ENCODE peak calls at places on chromosomes 13 and 19, in ten cellular contexts. One of them, this sample, is unnamed.

GRCh38 chr19:39236527-39236926 is 8.3 kb downstream of the IFNL3 start:
- DNase-seq in ecto neural progenitor cell: no peak
- DNase-seq in islet precursor cell: no peak
- DNase-seq in activated CD4-positive, alpha-beta T cell treated with anti-CD3 and anti-CD28 coated beads for 24 hours: no peak
- DNase-seq in head of caudate nucleus: no peak
- DNase-seq in activated gamma-delta T cell treated with anti-CD3 and anti-CD28 coated beads, Interleukin-2, amount 50 U/mL, for 16 hours: peak; percentile 28
- DNase-seq in NAMALWA: no peak
- DNase-seq in A549: no peak
- DNase-seq in EL: no peak
- DNase-seq in hypothalamus: no peak
- DNase-seq in this sample: no peak

GRCh38 chr13:75803982-75804381 is 167.9 kb downstream of the LMO7 start:
- DNase-seq in head of caudate nucleus: peak; percentile 72
- DNase-seq in activated CD4-positive, alpha-beta T cell treated with anti-CD3 and anti-CD28 coated beads for 24 hours: no peak
- DNase-seq in EL: no peak
- DNase-seq in A549: no peak
- DNase-seq in ecto neural progenitor cell: no peak
- DNase-seq in hypothalamus: no peak
- DNase-seq in NAMALWA: no peak
- DNase-seq in islet precursor cell: no peak
- DNase-seq in activated gamma-delta T cell treated with anti-CD3 and anti-CD28 coated beads, Interleukin-2, amount 50 U/mL, for 16 hours: no peak
- DNase-seq in this sample: no peak

GRCh38 chr13:40189885-40190655 is 476.4 kb downstream of the FOXO1 start:
- DNase-seq in ecto neural progenitor cell: peak; percentile 67
- DNase-seq in EL: no peak
- DNase-seq in activated gamma-delta T cell treated with anti-CD3 and anti-CD28 coated beads, Interleukin-2, amount 50 U/mL, for 16 hours: no peak
- DNase-seq in A549: no peak
- DNase-seq in NAMALWA: no peak
- DNase-seq in activated CD4-positive, alpha-beta T cell treated with anti-CD3 and anti-CD28 coated beads for 24 hours: no peak
- DNase-seq in hypothalamus: peak; percentile 85
- DNase-seq in head of caudate nucleus: peak; percentile 92
- DNase-seq in islet precursor cell: peak; percentile 97
- DNase-seq in this sample: no peak

GRCh38 chr13:112838038-112838965 is 130.7 kb upstream of the MCF2L start:
- DNase-seq in hypothalamus: no peak
- DNase-seq in A549: no peak
- DNase-seq in activated gamma-delta T cell treated with anti-CD3 and anti-CD28 coated beads, Interleukin-2, amount 50 U/mL, for 16 hours: no peak
- DNase-seq in activated CD4-positive, alpha-beta T cell treated with anti-CD3 and anti-CD28 coated beads for 24 hours: no peak
- DNase-seq in islet precursor cell: peak; percentile 46
- DNase-seq in head of caudate nucleus: no peak
- DNase-seq in EL: no peak
- DNase-seq in NAMALWA: no peak
- DNase-seq in ecto neural progenitor cell: no peak
- DNase-seq in this sample: no peak

GRCh38 chr13:112928958-112929777 is 39.8 kb upstream of the MCF2L start:
- DNase-seq in hypothalamus: no peak
- DNase-seq in islet precursor cell: no peak
- DNase-seq in A549: no peak
- DNase-seq in EL: peak; percentile 37
- DNase-seq in ecto neural progenitor cell: no peak
- DNase-seq in NAMALWA: no peak
- DNase-seq in activated gamma-delta T cell treated with anti-CD3 and anti-CD28 coated beads, Interleukin-2, amount 50 U/mL, for 16 hours: no peak
- DNase-seq in activated CD4-positive, alpha-beta T cell treated with anti-CD3 and anti-CD28 coated beads for 24 hours: no peak
- DNase-seq in head of caudate nucleus: peak; percentile 47
- DNase-seq in this sample: peak; percentile 30

GRCh38 chr19:44747739-44748425 is 626 bp upstream of the BCL3 start:
- DNase-seq in NAMALWA: peak; percentile 80
- DNase-seq in activated gamma-delta T cell treated with anti-CD3 and anti-CD28 coated beads, Interleukin-2, amount 50 U/mL, for 16 hours: no peak
- DNase-seq in hypothalamus: no peak
- DNase-seq in A549: peak; percentile 76
- DNase-seq in head of caudate nucleus: peak; percentile 66
- DNase-seq in ecto neural progenitor cell: no peak
- DNase-seq in EL: peak; percentile 77
- DNase-seq in activated CD4-positive, alpha-beta T cell treated with anti-CD3 and anti-CD28 coated beads for 24 hours: no peak
- DNase-seq in islet precursor cell: peak; percentile 73
- DNase-seq in this sample: peak; percentile 70

GRCh38 chr19:19146000-19146608 is 7.8 kb upstream of the TMEM161A start:
- DNase-seq in activated gamma-delta T cell treated with anti-CD3 and anti-CD28 coated beads, Interleukin-2, amount 50 U/mL, for 16 hours: peak; percentile 82
- DNase-seq in head of caudate nucleus: peak; percentile 90
- DNase-seq in NAMALWA: peak; percentile 74
- DNase-seq in A549: peak; percentile 32
- DNase-seq in activated CD4-positive, alpha-beta T cell treated with anti-CD3 and anti-CD28 coated beads for 24 hours: peak; percentile 85
- DNase-seq in ecto neural progenitor cell: peak; percentile 92
- DNase-seq in hypothalamus: peak; percentile 51
- DNase-seq in islet precursor cell: peak; percentile 87
- DNase-seq in EL: peak; percentile 63
- DNase-seq in this sample: peak; percentile 83

GRCh38 chr13:50131998-50132936 is 117.0 kb downstream of the KCNRG start:
- DNase-seq in ecto neural progenitor cell: peak; percentile 51
- DNase-seq in EL: no peak
- DNase-seq in head of caudate nucleus: no peak
- DNase-seq in activated gamma-delta T cell treated with anti-CD3 and anti-CD28 coated beads, Interleukin-2, amount 50 U/mL, for 16 hours: no peak
- DNase-seq in islet precursor cell: no peak
- DNase-seq in activated CD4-positive, alpha-beta T cell treated with anti-CD3 and anti-CD28 coated beads for 24 hours: no peak
- DNase-seq in A549: no peak
- DNase-seq in NAMALWA: no peak
- DNase-seq in hypothalamus: no peak
- DNase-seq in this sample: no peak

GRCh38 chr13:33219926-33220325 is 65.6 kb downstream of the STARD13 start:
- DNase-seq in islet precursor cell: no peak
- DNase-seq in NAMALWA: no peak
- DNase-seq in A549: no peak
- DNase-seq in head of caudate nucleus: no peak
- DNase-seq in activated gamma-delta T cell treated with anti-CD3 and anti-CD28 coated beads, Interleukin-2, amount 50 U/mL, for 16 hours: no peak
- DNase-seq in activated CD4-positive, alpha-beta T cell treated with anti-CD3 and anti-CD28 coated beads for 24 hours: no peak
- DNase-seq in hypothalamus: no peak
- DNase-seq in ecto neural progenitor cell: no peak
- DNase-seq in EL: no peak
- DNase-seq in this sample: no peak

GRCh38 chr19:30227661-30228112 is 144.5 kb upstream of the ZNF536 start:
- DNase-seq in NAMALWA: no peak
- DNase-seq in hypothalamus: peak; percentile 72
- DNase-seq in activated CD4-positive, alpha-beta T cell treated with anti-CD3 and anti-CD28 coated beads for 24 hours: peak; percentile 6
- DNase-seq in head of caudate nucleus: peak; percentile 93
- DNase-seq in A549: peak; percentile 89
- DNase-seq in EL: peak; percentile 64
- DNase-seq in activated gamma-delta T cell treated with anti-CD3 and anti-CD28 coated beads, Interleukin-2, amount 50 U/mL, for 16 hours: no peak
- DNase-seq in islet precursor cell: peak; percentile 86
- DNase-seq in ecto neural progenitor cell: peak; percentile 91
- DNase-seq in this sample: peak; percentile 78

GRCh38 chr13:20699715-20700114 is 3.8 kb upstream of the IL17D start:
- DNase-seq in activated gamma-delta T cell treated with anti-CD3 and anti-CD28 coated beads, Interleukin-2, amount 50 U/mL, for 16 hours: no peak
- DNase-seq in ecto neural progenitor cell: no peak
- DNase-seq in activated CD4-positive, alpha-beta T cell treated with anti-CD3 and anti-CD28 coated beads for 24 hours: no peak
- DNase-seq in head of caudate nucleus: no peak
- DNase-seq in hypothalamus: no peak
- DNase-seq in NAMALWA: no peak
- DNase-seq in islet precursor cell: no peak
- DNase-seq in A549: no peak
- DNase-seq in EL: no peak
- DNase-seq in this sample: no peak

GRCh38 chr13:66853559-66853958 is 376.6 kb downstream of the PCDH9 start:
- DNase-seq in EL: no peak
- DNase-seq in NAMALWA: no peak
- DNase-seq in activated gamma-delta T cell treated with anti-CD3 and anti-CD28 coated beads, Interleukin-2, amount 50 U/mL, for 16 hours: no peak
- DNase-seq in hypothalamus: no peak
- DNase-seq in activated CD4-positive, alpha-beta T cell treated with anti-CD3 and anti-CD28 coated beads for 24 hours: no peak
- DNase-seq in A549: no peak
- DNase-seq in head of caudate nucleus: no peak
- DNase-seq in islet precursor cell: no peak
- DNase-seq in ecto neural progenitor cell: no peak
- DNase-seq in this sample: no peak

GRCh38 chr19:33422369-33423180 is 49.1 kb downstream of the CEBPG start:
- DNase-seq in activated gamma-delta T cell treated with anti-CD3 and anti-CD28 coated beads, Interleukin-2, amount 50 U/mL, for 16 hours: no peak
- DNase-seq in islet precursor cell: no peak
- DNase-seq in A549: no peak
- DNase-seq in activated CD4-positive, alpha-beta T cell treated with anti-CD3 and anti-CD28 coated beads for 24 hours: no peak
- DNase-seq in NAMALWA: no peak
- DNase-seq in EL: no peak
- DNase-seq in hypothalamus: no peak
- DNase-seq in ecto neural progenitor cell: no peak
- DNase-seq in head of caudate nucleus: no peak
- DNase-seq in this sample: no peak

GRCh38 chr13:19159181-19159580 is 22.4 kb downstream of the TUBA3C start:
- DNase-seq in A549: no peak
- DNase-seq in activated CD4-positive, alpha-beta T cell treated with anti-CD3 and anti-CD28 coated beads for 24 hours: no peak
- DNase-seq in hypothalamus: no peak
- DNase-seq in activated gamma-delta T cell treated with anti-CD3 and anti-CD28 coated beads, Interleukin-2, amount 50 U/mL, for 16 hours: no peak
- DNase-seq in head of caudate nucleus: no peak
- DNase-seq in NAMALWA: no peak
- DNase-seq in EL: no peak
- DNase-seq in ecto neural progenitor cell: no peak
- DNase-seq in islet precursor cell: no peak
- DNase-seq in this sample: no peak

GRCh38 chr19:3606174-3606689 is 443 bp downstream of the TBXA2R start:
- DNase-seq in head of caudate nucleus: no peak
- DNase-seq in NAMALWA: peak; percentile 22
- DNase-seq in activated CD4-positive, alpha-beta T cell treated with anti-CD3 and anti-CD28 coated beads for 24 hours: no peak
- DNase-seq in islet precursor cell: no peak
- DNase-seq in hypothalamus: no peak
- DNase-seq in ecto neural progenitor cell: no peak
- DNase-seq in activated gamma-delta T cell treated with anti-CD3 and anti-CD28 coated beads, Interleukin-2, amount 50 U/mL, for 16 hours: no peak
- DNase-seq in EL: peak; percentile 36
- DNase-seq in A549: no peak
- DNase-seq in this sample: no peak

GRCh38 chr19:40229484-40229883 is 3.0 kb upstream of the CCNP start:
- DNase-seq in islet precursor cell: no peak
- DNase-seq in A549: no peak
- DNase-seq in ecto neural progenitor cell: no peak
- DNase-seq in NAMALWA: no peak
- DNase-seq in head of caudate nucleus: peak; percentile 50
- DNase-seq in EL: peak; percentile 25
- DNase-seq in activated gamma-delta T cell treated with anti-CD3 and anti-CD28 coated beads, Interleukin-2, amount 50 U/mL, for 16 hours: no peak
- DNase-seq in activated CD4-positive, alpha-beta T cell treated with anti-CD3 and anti-CD28 coated beads for 24 hours: no peak
- DNase-seq in hypothalamus: no peak
- DNase-seq in this sample: no peak

GRCh38 chr13:20489185-20489820 is 36.4 kb downstream of the CRYL1 start:
- DNase-seq in A549: no peak
- DNase-seq in NAMALWA: no peak
- DNase-seq in activated gamma-delta T cell treated with anti-CD3 and anti-CD28 coated beads, Interleukin-2, amount 50 U/mL, for 16 hours: no peak
- DNase-seq in islet precursor cell: no peak
- DNase-seq in ecto neural progenitor cell: no peak
- DNase-seq in activated CD4-positive, alpha-beta T cell treated with anti-CD3 and anti-CD28 coated beads for 24 hours: no peak
- DNase-seq in head of caudate nucleus: no peak
- DNase-seq in hypothalamus: peak; percentile 37
- DNase-seq in EL: no peak
- DNase-seq in this sample: peak; percentile 70

GRCh38 chr19:35755550-35756371 is 1.1 kb downstream of the HSPB6 start:
- DNase-seq in islet precursor cell: peak; percentile 70
- DNase-seq in hypothalamus: no peak
- DNase-seq in ecto neural progenitor cell: no peak
- DNase-seq in NAMALWA: no peak
- DNase-seq in EL: peak; percentile 67
- DNase-seq in activated gamma-delta T cell treated with anti-CD3 and anti-CD28 coated beads, Interleukin-2, amount 50 U/mL, for 16 hours: no peak
- DNase-seq in A549: no peak
- DNase-seq in activated CD4-positive, alpha-beta T cell treated with anti-CD3 and anti-CD28 coated beads for 24 hours: no peak
- DNase-seq in head of caudate nucleus: no peak
- DNase-seq in this sample: peak; percentile 67

GRCh38 chr13:106532111-106532929 is 3.1 kb downstream of the EFNB2 start:
- DNase-seq in EL: peak; percentile 49
- DNase-seq in ecto neural progenitor cell: no peak
- DNase-seq in NAMALWA: no peak
- DNase-seq in hypothalamus: no peak
- DNase-seq in activated gamma-delta T cell treated with anti-CD3 and anti-CD28 coated beads, Interleukin-2, amount 50 U/mL, for 16 hours: no peak
- DNase-seq in activated CD4-positive, alpha-beta T cell treated with anti-CD3 and anti-CD28 coated beads for 24 hours: no peak
- DNase-seq in A549: no peak
- DNase-seq in islet precursor cell: peak; percentile 73
- DNase-seq in head of caudate nucleus: peak; percentile 71
- DNase-seq in this sample: no peak

GRCh38 chr19:49196527-49197240 is 39.1 kb downstream of the TRPM4 start:
- DNase-seq in activated gamma-delta T cell treated with anti-CD3 and anti-CD28 coated beads, Interleukin-2, amount 50 U/mL, for 16 hours: no peak
- DNase-seq in activated CD4-positive, alpha-beta T cell treated with anti-CD3 and anti-CD28 coated beads for 24 hours: no peak
- DNase-seq in hypothalamus: no peak
- DNase-seq in ecto neural progenitor cell: no peak
- DNase-seq in EL: no peak
- DNase-seq in NAMALWA: no peak
- DNase-seq in head of caudate nucleus: no peak
- DNase-seq in islet precursor cell: no peak
- DNase-seq in A549: no peak
- DNase-seq in this sample: peak; percentile 62

GRCh38 chr19:49591731-49592485 is 926 bp downstream of the PRR12 start:
- DNase-seq in ecto neural progenitor cell: peak; percentile 76
- DNase-seq in head of caudate nucleus: peak; percentile 69
- DNase-seq in A549: peak; percentile 84
- DNase-seq in NAMALWA: peak; percentile 76
- DNase-seq in EL: peak; percentile 65
- DNase-seq in activated CD4-positive, alpha-beta T cell treated with anti-CD3 and anti-CD28 coated beads for 24 hours: no peak
- DNase-seq in activated gamma-delta T cell treated with anti-CD3 and anti-CD28 coated beads, Interleukin-2, amount 50 U/mL, for 16 hours: no peak
- DNase-seq in islet precursor cell: peak; percentile 73
- DNase-seq in hypothalamus: no peak
- DNase-seq in this sample: peak; percentile 74

GRCh38 chr13:113926301-113926761 is 47.5 kb downstream of the C13orf46 start:
- DNase-seq in NAMALWA: no peak
- DNase-seq in ecto neural progenitor cell: peak; percentile 29
- DNase-seq in activated gamma-delta T cell treated with anti-CD3 and anti-CD28 coated beads, Interleukin-2, amount 50 U/mL, for 16 hours: no peak
- DNase-seq in A549: no peak
- DNase-seq in islet precursor cell: no peak
- DNase-seq in EL: peak; percentile 58
- DNase-seq in hypothalamus: no peak
- DNase-seq in activated CD4-positive, alpha-beta T cell treated with anti-CD3 and anti-CD28 coated beads for 24 hours: no peak
- DNase-seq in head of caudate nucleus: no peak
- DNase-seq in this sample: no peak

GRCh38 chr13:32735859-32736258 is 149.6 kb downstream of the PDS5B start:
- DNase-seq in islet precursor cell: no peak
- DNase-seq in activated gamma-delta T cell treated with anti-CD3 and anti-CD28 coated beads, Interleukin-2, amount 50 U/mL, for 16 hours: no peak
- DNase-seq in ecto neural progenitor cell: no peak
- DNase-seq in activated CD4-positive, alpha-beta T cell treated with anti-CD3 and anti-CD28 coated beads for 24 hours: no peak
- DNase-seq in NAMALWA: no peak
- DNase-seq in hypothalamus: no peak
- DNase-seq in EL: no peak
- DNase-seq in head of caudate nucleus: no peak
- DNase-seq in A549: no peak
- DNase-seq in this sample: no peak

GRCh38 chr13:98766716-98767115 is 14.2 kb upstream of the SLC15A1 start:
- DNase-seq in islet precursor cell: no peak
- DNase-seq in NAMALWA: no peak
- DNase-seq in EL: peak; percentile 13
- DNase-seq in hypothalamus: no peak
- DNase-seq in head of caudate nucleus: no peak
- DNase-seq in activated CD4-positive, alpha-beta T cell treated with anti-CD3 and anti-CD28 coated beads for 24 hours: no peak
- DNase-seq in A549: no peak
- DNase-seq in activated gamma-delta T cell treated with anti-CD3 and anti-CD28 coated beads, Interleukin-2, amount 50 U/mL, for 16 hours: no peak
- DNase-seq in ecto neural progenitor cell: no peak
- DNase-seq in this sample: no peak

GRCh38 chr19:13053761-13054604 is 48.7 kb downstream of the LYL1 start:
- DNase-seq in activated gamma-delta T cell treated with anti-CD3 and anti-CD28 coated beads, Interleukin-2, amount 50 U/mL, for 16 hours: no peak
- DNase-seq in head of caudate nucleus: peak; percentile 87
- DNase-seq in EL: peak; percentile 98
- DNase-seq in ecto neural progenitor cell: peak; percentile 87
- DNase-seq in islet precursor cell: peak; percentile 99
- DNase-seq in activated CD4-positive, alpha-beta T cell treated with anti-CD3 and anti-CD28 coated beads for 24 hours: no peak
- DNase-seq in hypothalamus: peak; percentile 55
- DNase-seq in NAMALWA: no peak
- DNase-seq in A549: no peak
- DNase-seq in this sample: no peak

GRCh38 chr13:51619614-51620013 is 35.4 kb downstream of the WDFY2 start:
- DNase-seq in EL: peak; percentile 66
- DNase-seq in head of caudate nucleus: no peak
- DNase-seq in NAMALWA: no peak
- DNase-seq in islet precursor cell: no peak
- DNase-seq in hypothalamus: no peak
- DNase-seq in activated gamma-delta T cell treated with anti-CD3 and anti-CD28 coated beads, Interleukin-2, amount 50 U/mL, for 16 hours: no peak
- DNase-seq in activated CD4-positive, alpha-beta T cell treated with anti-CD3 and anti-CD28 coated beads for 24 hours: no peak
- DNase-seq in A549: no peak
- DNase-seq in ecto neural progenitor cell: no peak
- DNase-seq in this sample: no peak

GRCh38 chr19:10106100-10106936 is at the start of gene PPAN:
- DNase-seq in islet precursor cell: peak; percentile 98
- DNase-seq in activated CD4-positive, alpha-beta T cell treated with anti-CD3 and anti-CD28 coated beads for 24 hours: peak; percentile 98
- DNase-seq in head of caudate nucleus: peak; percentile 99
- DNase-seq in NAMALWA: peak; percentile 98
- DNase-seq in activated gamma-delta T cell treated with anti-CD3 and anti-CD28 coated beads, Interleukin-2, amount 50 U/mL, for 16 hours: peak; percentile 95
- DNase-seq in ecto neural progenitor cell: peak; percentile 98
- DNase-seq in EL: peak; percentile 99
- DNase-seq in A549: peak; percentile 93
- DNase-seq in hypothalamus: peak; percentile 96
- DNase-seq in this sample: peak; percentile 99

GRCh38 chr19:33401683-33402420 is 28.3 kb downstream of the CEBPG start:
- DNase-seq in EL: no peak
- DNase-seq in islet precursor cell: no peak
- DNase-seq in activated CD4-positive, alpha-beta T cell treated with anti-CD3 and anti-CD28 coated beads for 24 hours: no peak
- DNase-seq in hypothalamus: no peak
- DNase-seq in ecto neural progenitor cell: no peak
- DNase-seq in A549: no peak
- DNase-seq in NAMALWA: no peak
- DNase-seq in head of caudate nucleus: no peak
- DNase-seq in activated gamma-delta T cell treated with anti-CD3 and anti-CD28 coated beads, Interleukin-2, amount 50 U/mL, for 16 hours: no peak
- DNase-seq in this sample: no peak